ENCODE peak calls at places on chromosomes 4 and X, in four cellular contexts. P, C, G and W are unnamed samples.

GRCh38 chr4:114857831-114858230 is 255.6 kb downstream of the NDST4 start:
- DNase-seq in P (no peak), C (no peak), G (no peak), W (no peak)

GRCh38 chr4:89493367-89493766 is 185.8 kb upstream of the GPRIN3 start:
- DNase-seq in P (no peak), C (no peak), G (no peak), W (no peak)

GRCh38 chr4:183402771-183403170 is 41.7 kb upstream of the CDKN2AIP start:
- DNase-seq in P (no peak), C (no peak), G (no peak), W (peak)

GRCh38 chr4:40212674-40213504 is 16.1 kb downstream of the RHOH start:
- DNase-seq in P (no peak), C (no peak), G (no peak), W (no peak)

GRCh38 chr4:3783691-3784306 is 17.6 kb downstream of the ADRA2C start:
- DNase-seq in P (no peak), C (no peak), G (peak), W (no peak)

GRCh38 chr4:124478518-124478917 is 234.0 kb downstream of the ANKRD50 start:
- DNase-seq in P (no peak), C (no peak), G (no peak), W (no peak)

GRCh38 chrX:27336466-27337091 is 126.6 kb downstream of the PPP4R3C start:
- DNase-seq in P (no peak), C (peak), G (no peak), W (no peak)

GRCh38 chr4:69522554-69522953 is 26.8 kb upstream of the UGT2B4 start:
- DNase-seq in P (no peak), C (no peak), G (no peak), W (no peak)

GRCh38 chrX:56233100-56233499 is 944 bp downstream of the KLF8 start:
- DNase-seq in P (no peak), C (no peak), G (no peak), W (no peak)

GRCh38 chr4:65668201-65669007 is 1.9 kb downstream of the EPHA5 start:
- DNase-seq in P (no peak), C (peak), G (peak), W (no peak)

GRCh38 chr4:20652226-20652836 is 47.9 kb upstream of the PACRGL start:
- DNase-seq in P (no peak), C (no peak), G (no peak), W (no peak)

GRCh38 chr4:26217961-26218676 is 102.7 kb upstream of the RBPJ start:
- DNase-seq in P (no peak), C (peak), G (no peak), W (no peak)

GRCh38 chrX:118216086-118216485 is 99.5 kb upstream of the KLHL13 start:
- DNase-seq in P (no peak), C (no peak), G (no peak), W (no peak)

GRCh38 chr4:836003-836511 is 10.1 kb upstream of the CPLX1 start:
- DNase-seq in P (no peak), C (no peak), G (no peak), W (no peak)

GRCh38 chr4:108081251-108081650 is 87.5 kb downstream of the LEF1 start:
- DNase-seq in P (no peak), C (no peak), G (no peak), W (no peak)

GRCh38 chr4:139014391-139015268 is 951 bp upstream of the NOCT start:
- DNase-seq in P (no peak), C (peak), G (no peak), W (no peak)

GRCh38 chr4:36280555-36280954 is 861 bp upstream of the DTHD1 start:
- DNase-seq in P (no peak), C (no peak), G (no peak), W (no peak)

GRCh38 chr4:166169111-166169510 is 296.1 kb downstream of the TLL1 start:
- DNase-seq in P (no peak), C (peak), G (no peak), W (no peak)

GRCh38 chr4:174252412-174252811 is 31.1 kb downstream of the FBXO8 start:
- DNase-seq in P (no peak), C (no peak), G (no peak), W (no peak)